ENCODE peak calls at places on chromosomes 1 and 21, in ten cellular contexts. N is stimulated activated CD4-positive, alpha-beta T cell treated with anti-CD3 and anti-CD28 coated beads, TNF-alpha, amount 100 ng/mL, for 4 hours; J is cardiac muscle cell; R is activated CD8-positive, alpha-beta memory T cell treated with anti-CD3 and anti-CD28 coated beads, Interleukin-2, amount 50 U/mL, for 4 hours; E is epithelial cell of proximal tubule; Q is NCI-H774; O is NCI-H1417; I is GM12892; Z is CD4-positive, CD25-positive, alpha-beta regulatory T cell; B is A673. G is an unnamed sample.

GRCh38 chr1:185244015-185244747 is 72.9 kb downstream of the IVNS1ABP start:
- DNase-seq in Q (no peak), B (no peak), E (peak), J (no peak), R (peak), Z (no peak), N (no peak), O (no peak), I (no peak), G (peak)

GRCh38 chr1:198151688-198152087 is 5.1 kb upstream of the NEK7 start:
- DNase-seq in Q (no peak), N (no peak), B (peak), Z (no peak), E (no peak), O (peak), J (no peak), R (no peak), I (no peak), G (no peak)

GRCh38 chr21:29196021-29196663 is 65.7 kb downstream of the MAP3K7CL start:
- DNase-seq in R (peak), N (no peak), I (peak), E (peak), B (peak), Z (peak), J (no peak), Q (no peak), O (no peak), G (peak)

GRCh38 chr1:39638965-39639332 is 494 bp downstream of the HEYL start:
- DNase-seq in Z (no peak), B (no peak), I (no peak), Q (no peak), J (no peak), O (no peak), E (no peak), N (no peak), R (no peak), G (no peak)

GRCh38 chr1:89047734-89048133 is 17.3 kb downstream of the GBP1 start:
- DNase-seq in B (no peak), Z (no peak), E (no peak), Q (no peak), R (no peak), I (no peak), O (no peak), N (no peak), J (no peak), G (no peak)

GRCh38 chr1:1080951-1081310 is 6.8 kb upstream of the RNF223 start:
- DNase-seq in E (no peak), O (no peak), Z (no peak), B (no peak), I (no peak), N (no peak), Q (no peak), J (no peak), R (no peak), G (no peak)

GRCh38 chr1:61645476-61645875 is 79.5 kb downstream of the TM2D1 start:
- DNase-seq in Z (no peak), R (no peak), O (no peak), B (no peak), I (no peak), Q (no peak), E (no peak), N (no peak), J (no peak), G (no peak)

GRCh38 chr1:167860231-167860923 is 53.6 kb downstream of the ADCY10 start:
- DNase-seq in N (no peak), R (no peak), E (no peak), I (no peak), Z (no peak), J (no peak), Q (no peak), O (no peak), B (no peak), G (no peak)

GRCh38 chr1:64864018-64864945 is 102.1 kb downstream of the JAK1 start:
- DNase-seq in R (peak), B (peak), E (no peak), I (peak), Q (peak), N (no peak), J (no peak), O (peak), Z (peak), G (peak)

GRCh38 chr1:121587777-121588176 is 403.0 kb downstream of the SRGAP2C start:
- DNase-seq in B (no peak), R (no peak), Z (no peak), E (no peak), Q (no peak), O (no peak), I (no peak), N (no peak), J (no peak), G (no peak)

GRCh38 chr1:151774540-151774939 is 11.2 kb upstream of the MRPL9 start:
- DNase-seq in I (no peak), O (no peak), E (no peak), R (no peak), N (no peak), B (no peak), J (no peak), Q (no peak), Z (no peak), G (no peak)

GRCh38 chr1:241311056-241311746 is 45.8 kb downstream of the RGS7 start:
- DNase-seq in Z (no peak), O (no peak), J (no peak), I (no peak), R (no peak), B (peak), E (no peak), N (no peak), Q (no peak), G (no peak)

GRCh38 chr1:110309139-110309538 is 30.0 kb upstream of the RBM15 start:
- DNase-seq in J (peak), N (no peak), E (no peak), Z (no peak), R (no peak), Q (no peak), I (no peak), B (no peak), O (peak), G (no peak)

GRCh38 chr1:23555225-23555801 is 4.0 kb downstream of the ID3 start:
- DNase-seq in Q (no peak), B (peak), E (no peak), Z (no peak), I (no peak), O (no peak), J (peak), N (no peak), R (no peak), G (no peak)

GRCh38 chr21:32807717-32808380 is 36.3 kb upstream of the PAXBP1 start:
- DNase-seq in Z (no peak), I (no peak), E (no peak), R (no peak), O (no peak), B (peak), Q (no peak), J (no peak), N (no peak), G (no peak)

GRCh38 chr1:18299441-18300338 is 181.0 kb upstream of the KLHDC7A start:
- DNase-seq in Z (no peak), B (peak), Q (peak), E (no peak), J (peak), O (peak), N (no peak), R (no peak), I (peak), G (no peak)

GRCh38 chr1:155105604-155106011 is 22.1 kb upstream of the EFNA1 start:
- DNase-seq in O (no peak), J (no peak), N (no peak), R (no peak), I (no peak), B (no peak), Q (no peak), Z (no peak), E (no peak), G (no peak)

GRCh38 chr1:72623299-72623708 is 341.0 kb upstream of the NEGR1 start:
- DNase-seq in Q (peak), E (peak), B (peak), Z (no peak), N (no peak), R (no peak), J (peak), I (no peak), O (peak), G (peak)

GRCh38 chr1:206953126-206953525 is 6.9 kb upstream of the PIGR start:
- DNase-seq in I (no peak), B (no peak), R (no peak), N (no peak), O (no peak), Q (no peak), J (no peak), E (no peak), Z (no peak), G (no peak)

GRCh38 chr1:15728937-15729657 is 7.0 kb upstream of the SLC25A34 start:
- DNase-seq in Q (no peak), I (no peak), O (no peak), B (no peak), Z (no peak), N (no peak), R (no peak), E (no peak), J (no peak), G (no peak)

GRCh38 chr1:231070758-231071443 is 30.8 kb upstream of the FAM89A start:
- DNase-seq in O (no peak), R (no peak), Q (no peak), N (no peak), J (no peak), B (no peak), E (no peak), Z (no peak), I (no peak), G (no peak)

GRCh38 chr1:93338426-93338825 is 7.3 kb upstream of the DR1 start:
- DNase-seq in Q (no peak), B (no peak), J (no peak), R (no peak), I (no peak), N (no peak), E (no peak), Z (no peak), O (no peak), G (peak)

GRCh38 chr1:118504867-118505266 is 319.8 kb upstream of the SPAG17 start:
- DNase-seq in I (no peak), B (no peak), E (no peak), N (no peak), Z (no peak), O (peak), R (no peak), Q (peak), J (no peak), G (no peak)

GRCh38 chr1:50989694-50990093 is 19.6 kb downstream of the CDKN2C start:
- DNase-seq in E (no peak), O (no peak), Z (no peak), N (no peak), R (no peak), J (no peak), B (no peak), I (no peak), Q (no peak), G (no peak)

G was measured in kidney epithelial cell.